ENCODE peak calls at places on chromosomes 16 and 17, in five cellular contexts. O is GM23248; J is WERI-Rb-1; B is thoracic aorta; K is CD4-positive, alpha-beta memory T cell. Z is an unnamed sample.
A peak's percentile ranks its signal among the peaks of the same experiment; 100 is the strongest.

GRCh38 chr17:50653738-50654137 is 19.1 kb downstream of the ABCC3 start:
- DNase-seq in J (no peak), K (no peak), B (no peak), O (no peak), Z (peak; percentile 64)

GRCh38 chr16:50534556-50534955 is 13.6 kb upstream of the NKD1 start:
- DNase-seq in O (no peak), J (no peak), K (no peak), B (no peak), Z (no peak)

GRCh38 chr17:2500446-2500845 is 11.2 kb downstream of the METTL16 start:
- DNase-seq in J (no peak), B (no peak), O (no peak), K (no peak), Z (no peak)

GRCh38 chr16:11283820-11284248 is 2.7 kb upstream of the PRM1 start:
- DNase-seq in J (no peak), K (no peak), B (no peak), O (peak; percentile 29), Z (no peak)

GRCh38 chr17:74599531-74599939 is 7.5 kb upstream of the CD300LD start:
- DNase-seq in J (no peak), O (no peak), K (no peak), B (no peak), Z (no peak)

GRCh38 chr17:47802341-47803022 is 19.1 kb downstream of the OSBPL7 start:
- DNase-seq in O (peak; percentile 73), B (no peak), K (peak; percentile 59), J (peak; percentile 94), Z (peak; percentile 88)

GRCh38 chr16:48384982-48385271 is 286 bp downstream of the SIAH1 start:
- DNase-seq in J (peak; percentile 55), O (no peak), B (no peak), K (no peak), Z (no peak)

GRCh38 chr16:11254913-11255736 is 879 bp downstream of the SOCS1 start:
- DNase-seq in B (no peak), K (peak; percentile 79), O (peak; percentile 86), J (peak; percentile 44), Z (peak; percentile 84)

GRCh38 chr16:68233835-68234187 is 2.1 kb downstream of the ESRP2 start:
- DNase-seq in K (no peak), O (no peak), B (no peak), J (no peak), Z (no peak)

GRCh38 chr17:61412860-61413653 is 13.4 kb downstream of the TBX2 start:
- DNase-seq in B (no peak), O (no peak), K (no peak), J (peak; percentile 64), Z (no peak)

GRCh38 chr16:3652373-3653037 is 2.0 kb upstream of the DNASE1 start:
- DNase-seq in J (no peak), B (no peak), K (no peak), O (no peak), Z (no peak)

GRCh38 chr16:3654249-3654991 is at the start of gene DNASE1:
- DNase-seq in B (no peak), K (peak; percentile 46), O (peak; percentile 77), J (peak; percentile 72), Z (peak; percentile 90)

GRCh38 chr16:3655791-3656490 is 1.4 kb downstream of the DNASE1 start:
- DNase-seq in J (no peak), O (no peak), B (no peak), K (no peak), Z (no peak)

GRCh38 chr16:3656491-3657468 is 2.3 kb downstream of the DNASE1 start:
- DNase-seq in O (peak; percentile 12), B (no peak), K (no peak), J (no peak), Z (no peak)

GRCh38 chr16:3655030-3655790 is 719 bp downstream of the DNASE1 start:
- DNase-seq in B (no peak), K (no peak), J (no peak), O (no peak), Z (no peak)
- H3K36me3 ChIP-seq in B (peaks cover 38% of the 10 kb centered on the region), K (peaks cover 40% of the 10 kb centered on the region), J (peaks cover 64% of the 10 kb centered on the region), O (peaks cover 8% of the 10 kb centered on the region), Z (peaks cover 17% of the 10 kb centered on the region)

DNA sequence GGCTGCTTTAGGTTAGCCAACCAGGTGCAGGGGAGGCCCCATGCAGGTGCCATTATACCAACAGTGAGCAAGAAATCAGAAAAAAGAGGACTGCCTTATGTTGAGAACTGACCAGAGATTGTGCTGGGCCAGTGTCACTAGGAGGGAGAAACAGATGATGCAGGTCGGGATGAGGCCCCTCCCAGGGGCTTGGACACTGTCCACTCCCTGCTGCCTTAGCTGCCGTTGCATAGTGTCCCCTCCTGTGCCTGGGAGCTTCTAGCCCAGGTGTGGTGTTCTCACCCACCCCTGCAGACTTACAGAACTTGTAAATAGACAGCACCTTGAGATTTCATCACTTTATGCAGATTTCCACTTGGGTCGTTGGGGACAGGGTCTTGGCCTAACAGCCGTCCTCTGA is 36.7 kb downstream of the PLD6 start:
- DNase-seq in B (no peak), K (no peak), O (no peak), J (no peak), Z (no peak)
- H3K36me3 ChIP-seq in B (peaks cover 80% of the 10 kb centered on the region), K (peaks cover 46% of the 10 kb centered on the region), O (peaks cover 36% of the 10 kb centered on the region), J (peaks cover 86% of the 10 kb centered on the region), Z (no peaks in the 10 kb centered on the region)

GRCh38 chr16:71914802-71915201 is 19.5 kb downstream of the IST1 start:
- DNase-seq in O (no peak), K (no peak), B (no peak), J (no peak), Z (no peak)
- H3K36me3 ChIP-seq in O (peaks cover 38% of the 10 kb centered on the region), K (peaks cover 40% of the 10 kb centered on the region), B (peaks cover 29% of the 10 kb centered on the region), J (peaks cover 66% of the 10 kb centered on the region), Z (peaks cover 70% of the 10 kb centered on the region)

GRCh38 chr16:55954906-55955305 is 79.7 kb upstream of the CES5A start:
- DNase-seq in J (no peak), O (no peak), K (no peak), B (no peak), Z (no peak)

GRCh38 chr16:55955439-55955838 is 80.3 kb upstream of the CES5A start:
- DNase-seq in O (no peak), K (no peak), J (no peak), B (no peak), Z (no peak)

GRCh38 chr16:55955845-55956244 is 80.7 kb upstream of the CES5A start:
- DNase-seq in K (no peak), J (peak; percentile 14), B (no peak), O (no peak), Z (peak; percentile 61)
- H3K36me3 ChIP-seq in K (no peaks in the 10 kb centered on the region), J (no peaks in the 10 kb centered on the region), B (no peaks in the 10 kb centered on the region), O (no peaks in the 10 kb centered on the region), Z (no peaks in the 10 kb centered on the region)

GRCh38 chr16:84569382-84569987 is 48.4 kb downstream of the COTL1 start:
- DNase-seq in O (no peak), J (no peak), K (no peak), B (no peak), Z (no peak)
- H3K36me3 ChIP-seq in O (peaks cover 19% of the 10 kb centered on the region), J (no peaks in the 10 kb centered on the region), K (peaks cover 40% of the 10 kb centered on the region), B (no peaks in the 10 kb centered on the region), Z (peaks cover 17% of the 10 kb centered on the region)

GRCh38 chr16:46568472-46569230 is 52.5 kb downstream of the SHCBP1 start:
- DNase-seq in B (no peak), J (no peak), O (no peak), K (no peak), Z (no peak)
- H3K36me3 ChIP-seq in B (no peaks in the 10 kb centered on the region), J (no peaks in the 10 kb centered on the region), O (no peaks in the 10 kb centered on the region), K (no peaks in the 10 kb centered on the region), Z (no peaks in the 10 kb centered on the region)